ENCODE peak calls at places on chromosomes 4 and X, in four cellular contexts. L is A673, O is mammary epithelial cell, D is PC-3. A is an unnamed sample.

GRCh38 chrX:136209016-136209738 is 42.0 kb downstream of the MAP7D3 start:
- DNase-seq in L (peak), O (no peak), D (peak), A (peak)

GRCh38 chr4:151667666-151668065 is 93.1 kb downstream of the GATB start:
- DNase-seq in L (no peak), O (no peak), D (no peak), A (no peak)

GRCh38 chr4:22688236-22688635 is 4.5 kb upstream of the GBA3 start:
- DNase-seq in L (no peak), O (peak), D (no peak), A (peak)

GRCh38 chr4:159446266-159446976 is 343.5 kb downstream of the RAPGEF2 start:
- DNase-seq in L (peak), O (peak), D (peak), A (peak)

GRCh38 chr4:3116955-3117354 is 42.5 kb downstream of the HTT start:
- DNase-seq in L (no peak), O (no peak), D (no peak), A (no peak)

GRCh38 chrX:16268206-16268605 is 100.9 kb downstream of the MAGEB17 start:
- DNase-seq in L (no peak), O (peak), D (no peak), A (no peak)

GRCh38 chr4:151788021-151788420 is 27.2 kb upstream of the GATB start:
- DNase-seq in L (no peak), O (no peak), D (no peak), A (no peak)

GRCh38 chrX:137040113-137040794 is 6.5 kb upstream of the GPR101 start:
- DNase-seq in L (no peak), O (no peak), D (no peak), A (no peak)

GRCh38 chr4:89469930-89470375 is 162.4 kb upstream of the GPRIN3 start:
- DNase-seq in L (peak), O (peak), D (peak), A (peak)

GRCh38 chr4:141771889-141772830 is 135.8 kb downstream of the IL15 start:
- DNase-seq in L (no peak), O (no peak), D (no peak), A (no peak)

GRCh38 chrX:49186125-49187027 is at the start of gene PRICKLE3:
- DNase-seq in L (peak), O (peak), D (peak), A (peak)

GRCh38 chrX:1205681-1206611 is 6.5 kb downstream of the CRLF2 start:
- DNase-seq in L (peak), O (peak), D (peak), A (peak)

GRCh38 chrX:118325453-118325852 is 20.5 kb upstream of the WDR44 start:
- DNase-seq in L (no peak), O (no peak), D (peak), A (peak)

GRCh38 chr4:23920716-23921446 is 31.0 kb upstream of the PPARGC1A start:
- DNase-seq in L (no peak), O (peak), D (no peak), A (no peak)

GRCh38 chr4:7237863-7238262 is 45.5 kb downstream of the SORCS2 start:
- DNase-seq in L (no peak), O (no peak), D (no peak), A (no peak)

GRCh38 chr4:24104173-24104572 is 214.3 kb upstream of the PPARGC1A start:
- DNase-seq in L (no peak), O (no peak), D (no peak), A (peak)

GRCh38 chr4:90074322-90074886 is 52.8 kb upstream of the CCSER1 start:
- DNase-seq in L (no peak), O (no peak), D (no peak), A (no peak)

GRCh38 chr4:2362286-2363055 is 56.0 kb downstream of the ZFYVE28 start:
- DNase-seq in L (no peak), O (no peak), D (no peak), A (no peak)

GRCh38 chr4:73730292-73730691 is 10.1 kb upstream of the CXCL8 start:
- DNase-seq in L (no peak), O (no peak), D (peak), A (no peak)

GRCh38 chr4:2353222-2354107 is 65.0 kb downstream of the ZFYVE28 start:
- DNase-seq in L (no peak), O (no peak), D (no peak), A (peak)

GRCh38 chr4:139015948-139016451 is 419 bp downstream of the NOCT start:
- DNase-seq in L (peak), O (peak), D (no peak), A (no peak)

GRCh38 chr4:86184216-86184915 is 175.5 kb downstream of the MAPK10 start:
- DNase-seq in L (no peak), O (no peak), D (no peak), A (peak)

GRCh38 chrX:13377537-13377936 is 57.7 kb upstream of the ATXN3L start:
- DNase-seq in L (peak), O (peak), D (no peak), A (peak)

GRCh38 chr4:76214269-76214628 is 625 bp upstream of the SCARB2 start:
- DNase-seq in L (no peak), O (no peak), D (peak), A (no peak)

GRCh38 chr4:108846568-108846967 is 83.7 kb upstream of the ETNPPL start:
- DNase-seq in L (no peak), O (no peak), D (no peak), A (no peak)

GRCh38 chr4:128590034-128590740 is 219.3 kb upstream of the JADE1 start:
- DNase-seq in L (peak), O (no peak), D (no peak), A (no peak)

GRCh38 chrX:39162322-39162721 is 361.1 kb downstream of the MID1IP1 start:
- DNase-seq in L (no peak), O (no peak), D (no peak), A (no peak)

GRCh38 chr4:148730766-148731165 is 288.6 kb upstream of the NR3C2 start:
- DNase-seq in L (peak), O (no peak), D (no peak), A (no peak)

GRCh38 chr4:181564616-181565015 is 678.6 kb upstream of the TENM3 start:
- DNase-seq in L (no peak), O (no peak), D (no peak), A (no peak)
- H3K4me3 ChIP-seq in L (no peak), O (no peak), D (no peak), A (no peak)

GRCh38 chr4:154911097-154911496 is 130.0 kb downstream of the RBM46 start:
- DNase-seq in L (no peak), O (no peak), D (peak), A (peak)
- TF ChIP-seq CTCF in L (peak), O (peak), D (peak), A (peak)

GRCh38 chr4:114077610-114078009 is 98.2 kb upstream of the ARSJ start:
- DNase-seq in L (peak), O (peak), D (peak), A (peak)

GRCh38 chr4:114076865-114077264 is 97.4 kb upstream of the ARSJ start:
- DNase-seq in L (no peak), O (peak), D (peak), A (peak)

GRCh38 chr4:114082348-114082747 is 102.9 kb upstream of the ARSJ start:
- DNase-seq in L (no peak), O (no peak), D (no peak), A (no peak)

GRCh38 chr4:114078636-114079035 is 99.2 kb upstream of the ARSJ start:
- DNase-seq in L (no peak), O (no peak), D (no peak), A (peak)

DNA sequence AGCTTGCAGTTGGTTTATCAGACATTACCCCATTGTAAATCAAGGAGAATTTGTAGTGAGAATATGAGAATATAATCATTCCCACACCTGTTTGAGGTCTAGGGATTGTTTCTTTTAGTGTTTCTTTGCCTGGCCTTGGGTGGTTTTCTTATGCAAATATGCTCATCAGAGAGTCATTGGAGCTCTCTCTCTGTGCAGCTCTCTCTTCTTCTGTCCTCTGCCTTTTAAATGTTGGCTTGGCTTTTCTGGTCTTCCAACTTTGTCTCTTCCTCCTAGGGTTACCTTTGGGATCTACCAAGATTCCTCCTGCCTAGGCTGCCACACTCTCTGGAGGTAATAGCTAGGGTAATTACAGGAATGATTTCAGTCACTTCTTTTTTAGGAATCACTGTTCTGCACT is 102.3 kb upstream of the ARSJ start:
- DNase-seq in L (no peak), O (no peak), D (no peak), A (no peak)
- H3K4me3 ChIP-seq in L (no peak), O (no peak), D (no peak), A (no peak)

GRCh38 chr4:79053754-79054153 is 114.5 kb upstream of the PAQR3 start:
- DNase-seq in L (no peak), O (no peak), D (no peak), A (no peak)

GRCh38 chr4:79048878-79049277 is 109.6 kb upstream of the PAQR3 start:
- DNase-seq in L (no peak), O (no peak), D (no peak), A (no peak)

GRCh38 chr4:79049840-79050520 is 110.7 kb upstream of the PAQR3 start:
- DNase-seq in L (no peak), O (no peak), D (peak), A (no peak)

GRCh38 chr4:79046191-79046590 is 107.0 kb upstream of the PAQR3 start:
- DNase-seq in L (no peak), O (no peak), D (no peak), A (no peak)

GRCh38 chr4:79050521-79050880 is 111.3 kb upstream of the PAQR3 start:
- DNase-seq in L (no peak), O (no peak), D (no peak), A (no peak)
- TF ChIP-seq CTCF in L (no peak), O (no peak), D (no peak), A (no peak)

GRCh38 chr4:182555997-182556418 is 312.8 kb downstream of the TENM3 start:
- DNase-seq in L (peak), O (peak), D (no peak), A (peak)

GRCh38 chr4:182556576-182556975 is 313.4 kb downstream of the TENM3 start:
- DNase-seq in L (no peak), O (no peak), D (no peak), A (no peak)

GRCh38 chr4:182549386-182549785 is 306.2 kb downstream of the TENM3 start:
- DNase-seq in L (no peak), O (no peak), D (no peak), A (no peak)

GRCh38 chr4:182552948-182553347 is 309.7 kb downstream of the TENM3 start:
- DNase-seq in L (no peak), O (no peak), D (no peak), A (no peak)

DNA sequence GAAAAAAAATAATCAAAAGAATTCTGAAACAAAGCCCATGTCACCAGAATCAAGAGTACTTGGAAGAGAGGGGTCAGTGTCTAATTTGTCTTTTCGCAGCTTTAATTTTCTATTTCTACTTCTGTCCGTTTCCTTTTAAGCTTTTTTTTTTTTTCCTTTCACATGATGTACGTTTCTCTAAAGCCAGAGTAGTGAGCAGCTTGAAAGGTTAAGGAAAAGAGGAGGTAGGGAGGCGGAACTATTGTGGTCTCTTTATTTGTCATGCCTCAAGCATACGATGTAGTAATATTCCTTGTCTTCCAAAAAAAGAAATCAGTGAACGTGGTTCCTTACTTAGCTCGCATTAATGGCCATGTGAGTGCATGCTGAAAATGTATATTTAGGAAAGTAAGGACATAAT is 311.5 kb downstream of the TENM3 start:
- DNase-seq in L (no peak), O (no peak), D (no peak), A (no peak)
- H3K4me3 ChIP-seq in L (no peak), O (no peak), D (no peak), A (no peak)

GRCh38 chr4:6090936-6091335 is 72.7 kb upstream of the C4orf50 start:
- DNase-seq in L (no peak), O (no peak), D (no peak), A (no peak)

GRCh38 chr4:6092131-6092530 is 73.9 kb upstream of the C4orf50 start:
- DNase-seq in L (no peak), O (no peak), D (no peak), A (no peak)

GRCh38 chr4:6087669-6088068 is 69.4 kb upstream of the C4orf50 start:
- DNase-seq in L (peak), O (no peak), D (peak), A (peak)

GRCh38 chr4:6085943-6086628 is 67.9 kb upstream of the C4orf50 start:
- DNase-seq in L (no peak), O (no peak), D (no peak), A (no peak)

DNA sequence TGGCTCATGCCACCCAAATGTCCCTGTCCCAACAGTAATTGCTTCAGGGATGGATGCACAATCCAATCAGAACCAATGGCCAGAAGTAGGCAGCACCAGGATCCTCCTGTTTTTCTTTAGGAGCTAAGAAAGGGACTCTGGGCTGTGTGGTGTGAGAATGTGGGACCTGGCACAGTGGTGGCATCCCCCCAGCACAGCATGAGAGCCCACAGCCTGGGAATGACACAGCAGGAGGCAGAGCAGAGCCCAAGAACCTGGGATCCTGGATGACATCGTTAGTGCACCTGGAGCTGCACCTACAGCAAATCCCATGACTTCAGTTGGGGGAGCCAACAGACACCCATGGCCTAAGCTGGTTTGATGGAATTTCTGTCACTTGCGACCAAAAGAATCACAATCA is 70.7 kb upstream of the C4orf50 start:
- DNase-seq in L (no peak), O (no peak), D (no peak), A (no peak)
- TF ChIP-seq CTCF in L (no peak), O (no peak), D (no peak), A (no peak)

GRCh38 chrX:153944140-153944799 is at the start of gene RENBP:
- DNase-seq in L (peak), O (no peak), D (no peak), A (no peak)
- H3K4me3 ChIP-seq in L (peak), O (no peak), D (no peak), A (peak)

GRCh38 chr4:94926936-94927335 is 169.2 kb downstream of the BMPR1B start:
- DNase-seq in L (no peak), O (no peak), D (peak), A (no peak)

GRCh38 chr4:94925764-94926347 is 168.1 kb downstream of the BMPR1B start:
- DNase-seq in L (peak), O (no peak), D (peak), A (no peak)

GRCh38 chr4:94931626-94932025 is 173.9 kb downstream of the BMPR1B start:
- DNase-seq in L (no peak), O (no peak), D (no peak), A (no peak)

GRCh38 chr4:94927696-94928095 is 169.9 kb downstream of the BMPR1B start:
- DNase-seq in L (no peak), O (no peak), D (no peak), A (no peak)

GRCh38 chr4:94929696-94930095 is 171.9 kb downstream of the BMPR1B start:
- DNase-seq in L (no peak), O (no peak), D (no peak), A (no peak)
- TF ChIP-seq CTCF in L (no peak), O (no peak), D (no peak), A (no peak)

A was measured in fibroblast of pulmonary artery.